ENCODE peak calls at places on chromosomes 1 and 21, in six cellular contexts. O is T1000, D is tibial artery, B is PC-3, W is A172, S is left cardiac atrium. Y is an unnamed sample.

GRCh38 chr1:208242829-208243521 is 1.2 kb downstream of the PLXNA2 start:
- DNase-seq in D (no peak), S (no peak), O (no peak), W (no peak), B (peak; percentile 68), Y (no peak)

GRCh38 chr1:158177705-158178450 is 2.8 kb upstream of the CD1D start:
- DNase-seq in O (no peak), W (peak; percentile 85), S (peak; percentile 95), B (peak; percentile 70), D (peak; percentile 89), Y (no peak)

GRCh38 chr1:202835548-202836072 is 24.9 kb downstream of the PCAT6 start:
- DNase-seq in S (no peak), O (no peak), B (no peak), W (no peak), D (no peak), Y (peak; percentile 47)

GRCh38 chr1:112247036-112247597 is 148.9 kb upstream of the CTTNBP2NL start:
- DNase-seq in W (no peak), S (no peak), D (no peak), O (no peak), B (no peak), Y (no peak)

GRCh38 chr1:43009274-43009673 is 50.6 kb upstream of the SLC2A1 start:
- DNase-seq in S (no peak), D (no peak), W (peak; percentile 16), B (no peak), O (no peak), Y (peak; percentile 32)

GRCh38 chr1:226129230-226129629 is 57.3 kb downstream of the ACBD3 start:
- DNase-seq in O (no peak), B (no peak), W (no peak), S (peak; percentile 3), D (no peak), Y (no peak)

GRCh38 chr1:235500971-235501540 is 3.2 kb downstream of the B3GALNT2 start:
- DNase-seq in D (no peak), S (no peak), W (peak; percentile 18), B (peak; percentile 56), O (no peak), Y (no peak)

GRCh38 chr21:31187499-31187898 is 149.2 kb upstream of the KRTAP19-8 start:
- DNase-seq in S (no peak), D (no peak), W (no peak), B (no peak), O (no peak), Y (no peak)

GRCh38 chr1:225974454-225974853 is 24.7 kb downstream of the SDE2 start:
- DNase-seq in D (no peak), B (no peak), O (no peak), S (no peak), W (no peak), Y (no peak)

GRCh38 chr1:226547754-226548191 is 791 bp upstream of the STUM start:
- DNase-seq in B (peak; percentile 99), D (peak; percentile 88), W (peak; percentile 83), O (peak; percentile 8), S (peak; percentile 87), Y (peak; percentile 6)

GRCh38 chr1:29682171-29682917 is 446.0 kb downstream of the PTPRU start:
- DNase-seq in B (no peak), D (no peak), W (no peak), O (no peak), S (no peak), Y (no peak)

GRCh38 chr21:44593598-44594405 is 1.5 kb upstream of the KRTAP10-6 start:
- DNase-seq in D (no peak), W (no peak), S (no peak), B (no peak), O (no peak), Y (no peak)

GRCh38 chr1:209612646-209613350 is 29.3 kb downstream of the CAMK1G start:
- DNase-seq in O (no peak), D (no peak), B (no peak), S (no peak), W (no peak), Y (no peak)

GRCh38 chr1:105636052-105636451 is 1420.4 kb upstream of the PRMT6 start:
- DNase-seq in D (no peak), W (no peak), S (no peak), B (no peak), O (no peak), Y (no peak)

GRCh38 chr1:10387611-10388386 is 11.1 kb upstream of the PGD start:
- DNase-seq in O (no peak), D (peak; percentile 34), S (peak; percentile 43), W (peak; percentile 39), B (peak; percentile 77), Y (peak; percentile 92)

GRCh38 chr1:159067699-159068621 is 8.6 kb downstream of the AIM2 start:
- DNase-seq in W (no peak), S (no peak), O (no peak), B (no peak), D (no peak), Y (peak; percentile 49)

GRCh38 chr21:33259428-33259827 is 6.7 kb upstream of the IL10RB start:
- DNase-seq in O (no peak), W (no peak), D (no peak), S (no peak), B (peak; percentile 14), Y (no peak)

GRCh38 chr1:163258181-163258580 is 55.5 kb upstream of the RGS5 start:
- DNase-seq in D (no peak), O (no peak), S (no peak), W (peak; percentile 34), B (peak; percentile 71), Y (no peak)

GRCh38 chr21:45982758-45983731 is 1.5 kb downstream of the COL6A1 start:
- DNase-seq in D (peak; percentile 26), B (peak; percentile 19), O (no peak), W (no peak), S (peak; percentile 33), Y (no peak)

GRCh38 chr21:28084951-28085350 is 907.7 kb downstream of the LTN1 start:
- DNase-seq in W (no peak), B (no peak), D (no peak), S (no peak), O (no peak), Y (no peak)

GRCh38 chr1:172185206-172185605 is 235.3 kb upstream of the C1orf105 start:
- DNase-seq in D (no peak), B (no peak), S (no peak), W (no peak), O (no peak), Y (no peak)

GRCh38 chr1:183114441-183114840 is 71.6 kb upstream of the LAMC2 start:
- DNase-seq in S (no peak), W (no peak), O (no peak), B (no peak), D (no peak), Y (no peak)

GRCh38 chr1:157105988-157106812 is 6.6 kb upstream of the ETV3L start:
- DNase-seq in S (peak; percentile 29), B (peak; percentile 77), D (no peak), W (peak; percentile 86), O (peak; percentile 54), Y (no peak)

GRCh38 chr21:15564907-15565306 is 164.9 kb upstream of the USP25 start:
- DNase-seq in O (no peak), S (no peak), B (no peak), D (no peak), W (no peak), Y (no peak)

GRCh38 chr1:164240081-164240480 is 318.9 kb upstream of the PBX1 start:
- DNase-seq in W (peak; percentile 21), D (no peak), O (no peak), S (no peak), B (peak; percentile 43), Y (no peak)

Y was measured in GF-D8.